ENCODE peak calls at places on chromosomes 6 and 20, in eight cellular contexts. One of them, this sample, is unnamed.

GRCh38 chr6:137013738-137014602 is 30.8 kb downstream of the IL20RA start:
- DNase-seq in stimulated activated CD4-positive, alpha-beta T cell treated with anti-CD3 and anti-CD28 coated beads, TNF-alpha, amount 100 ng/mL, for 24 hours: no peak
- DNase-seq in ascending aorta: no peak
- DNase-seq in lung microvascular endothelial cell: peak
- DNase-seq in HCEC 1CT: peak
- DNase-seq in NCI-H1092 treated with DMSO at 0.1 percent for 48 hours: peak
- DNase-seq in ACHN: peak
- DNase-seq in HT1080: peak
- DNase-seq in this sample: peak

GRCh38 chr6:67190733-67191132 is 1444.3 kb upstream of the ADGRB3 start:
- DNase-seq in stimulated activated CD4-positive, alpha-beta T cell treated with anti-CD3 and anti-CD28 coated beads, TNF-alpha, amount 100 ng/mL, for 24 hours: no peak
- DNase-seq in ACHN: no peak
- DNase-seq in NCI-H1092 treated with DMSO at 0.1 percent for 48 hours: no peak
- DNase-seq in ascending aorta: no peak
- DNase-seq in HCEC 1CT: no peak
- DNase-seq in HT1080: no peak
- DNase-seq in lung microvascular endothelial cell: no peak
- DNase-seq in this sample: no peak

GRCh38 chr6:104599821-104600658 is 259.7 kb downstream of the HACE1 start:
- DNase-seq in lung microvascular endothelial cell: peak
- DNase-seq in NCI-H1092 treated with DMSO at 0.1 percent for 48 hours: no peak
- DNase-seq in ACHN: no peak
- DNase-seq in ascending aorta: no peak
- DNase-seq in HCEC 1CT: no peak
- DNase-seq in stimulated activated CD4-positive, alpha-beta T cell treated with anti-CD3 and anti-CD28 coated beads, TNF-alpha, amount 100 ng/mL, for 24 hours: no peak
- DNase-seq in HT1080: peak
- DNase-seq in this sample: no peak

GRCh38 chr6:38443750-38444149 is 196.0 kb downstream of the BTBD9 start:
- DNase-seq in HT1080: no peak
- DNase-seq in ascending aorta: no peak
- DNase-seq in lung microvascular endothelial cell: peak
- DNase-seq in NCI-H1092 treated with DMSO at 0.1 percent for 48 hours: no peak
- DNase-seq in ACHN: no peak
- DNase-seq in HCEC 1CT: no peak
- DNase-seq in stimulated activated CD4-positive, alpha-beta T cell treated with anti-CD3 and anti-CD28 coated beads, TNF-alpha, amount 100 ng/mL, for 24 hours: no peak
- DNase-seq in this sample: no peak

GRCh38 chr20:8073024-8073832 is 53.7 kb upstream of the TMX4 start:
- DNase-seq in HCEC 1CT: peak
- DNase-seq in lung microvascular endothelial cell: peak
- DNase-seq in stimulated activated CD4-positive, alpha-beta T cell treated with anti-CD3 and anti-CD28 coated beads, TNF-alpha, amount 100 ng/mL, for 24 hours: no peak
- DNase-seq in HT1080: peak
- DNase-seq in ascending aorta: no peak
- DNase-seq in ACHN: no peak
- DNase-seq in NCI-H1092 treated with DMSO at 0.1 percent for 48 hours: no peak
- DNase-seq in this sample: no peak

GRCh38 chr6:32970413-32971244 is 2.2 kb downstream of the BRD2 start:
- DNase-seq in NCI-H1092 treated with DMSO at 0.1 percent for 48 hours: peak
- DNase-seq in lung microvascular endothelial cell: peak
- DNase-seq in HCEC 1CT: peak
- DNase-seq in ascending aorta: peak
- DNase-seq in HT1080: peak
- DNase-seq in stimulated activated CD4-positive, alpha-beta T cell treated with anti-CD3 and anti-CD28 coated beads, TNF-alpha, amount 100 ng/mL, for 24 hours: peak
- DNase-seq in ACHN: peak
- DNase-seq in this sample: peak

GRCh38 chr6:139519571-139520031 is 145.2 kb upstream of the CITED2 start:
- DNase-seq in ascending aorta: no peak
- DNase-seq in NCI-H1092 treated with DMSO at 0.1 percent for 48 hours: no peak
- DNase-seq in HT1080: no peak
- DNase-seq in lung microvascular endothelial cell: no peak
- DNase-seq in stimulated activated CD4-positive, alpha-beta T cell treated with anti-CD3 and anti-CD28 coated beads, TNF-alpha, amount 100 ng/mL, for 24 hours: no peak
- DNase-seq in HCEC 1CT: peak
- DNase-seq in ACHN: no peak
- DNase-seq in this sample: no peak

GRCh38 chr6:150600302-150601017 is 775 bp downstream of the PLEKHG1 start:
- DNase-seq in HCEC 1CT: no peak
- DNase-seq in ACHN: peak
- DNase-seq in HT1080: peak
- DNase-seq in NCI-H1092 treated with DMSO at 0.1 percent for 48 hours: peak
- DNase-seq in ascending aorta: peak
- DNase-seq in lung microvascular endothelial cell: peak
- DNase-seq in stimulated activated CD4-positive, alpha-beta T cell treated with anti-CD3 and anti-CD28 coated beads, TNF-alpha, amount 100 ng/mL, for 24 hours: peak
- DNase-seq in this sample: peak

GRCh38 chr6:18410412-18410811 is 23.3 kb downstream of the RNF144B start:
- DNase-seq in ascending aorta: no peak
- DNase-seq in HT1080: no peak
- DNase-seq in lung microvascular endothelial cell: no peak
- DNase-seq in stimulated activated CD4-positive, alpha-beta T cell treated with anti-CD3 and anti-CD28 coated beads, TNF-alpha, amount 100 ng/mL, for 24 hours: no peak
- DNase-seq in NCI-H1092 treated with DMSO at 0.1 percent for 48 hours: no peak
- DNase-seq in ACHN: no peak
- DNase-seq in HCEC 1CT: no peak
- DNase-seq in this sample: no peak

GRCh38 chr6:136410201-136411027 is 120.8 kb upstream of the BCLAF1 start:
- DNase-seq in ascending aorta: no peak
- DNase-seq in ACHN: no peak
- DNase-seq in NCI-H1092 treated with DMSO at 0.1 percent for 48 hours: no peak
- DNase-seq in HT1080: no peak
- DNase-seq in HCEC 1CT: peak
- DNase-seq in stimulated activated CD4-positive, alpha-beta T cell treated with anti-CD3 and anti-CD28 coated beads, TNF-alpha, amount 100 ng/mL, for 24 hours: no peak
- DNase-seq in lung microvascular endothelial cell: no peak
- DNase-seq in this sample: no peak

GRCh38 chr20:2102585-2103453 is 1.2 kb downstream of the STK35 start:
- DNase-seq in NCI-H1092 treated with DMSO at 0.1 percent for 48 hours: peak
- DNase-seq in lung microvascular endothelial cell: peak
- DNase-seq in stimulated activated CD4-positive, alpha-beta T cell treated with anti-CD3 and anti-CD28 coated beads, TNF-alpha, amount 100 ng/mL, for 24 hours: peak
- DNase-seq in ascending aorta: peak
- DNase-seq in HCEC 1CT: peak
- DNase-seq in ACHN: peak
- DNase-seq in HT1080: peak
- DNase-seq in this sample: peak

GRCh38 chr6:96624957-96625356 is 62.0 kb downstream of the FHL5 start:
- DNase-seq in ACHN: no peak
- DNase-seq in lung microvascular endothelial cell: no peak
- DNase-seq in ascending aorta: no peak
- DNase-seq in HT1080: no peak
- DNase-seq in stimulated activated CD4-positive, alpha-beta T cell treated with anti-CD3 and anti-CD28 coated beads, TNF-alpha, amount 100 ng/mL, for 24 hours: no peak
- DNase-seq in NCI-H1092 treated with DMSO at 0.1 percent for 48 hours: no peak
- DNase-seq in HCEC 1CT: no peak
- DNase-seq in this sample: no peak

GRCh38 chr6:53044071-53044470 is 21.1 kb upstream of the FBXO9 start:
- DNase-seq in HCEC 1CT: peak
- DNase-seq in HT1080: peak
- DNase-seq in NCI-H1092 treated with DMSO at 0.1 percent for 48 hours: no peak
- DNase-seq in stimulated activated CD4-positive, alpha-beta T cell treated with anti-CD3 and anti-CD28 coated beads, TNF-alpha, amount 100 ng/mL, for 24 hours: no peak
- DNase-seq in ACHN: peak
- DNase-seq in ascending aorta: no peak
- DNase-seq in lung microvascular endothelial cell: no peak
- DNase-seq in this sample: no peak

GRCh38 chr6:32163559-32164258 is 686 bp upstream of the EGFL8 start:
- DNase-seq in ACHN: no peak
- DNase-seq in HT1080: no peak
- DNase-seq in NCI-H1092 treated with DMSO at 0.1 percent for 48 hours: no peak
- DNase-seq in lung microvascular endothelial cell: no peak
- DNase-seq in ascending aorta: no peak
- DNase-seq in HCEC 1CT: no peak
- DNase-seq in stimulated activated CD4-positive, alpha-beta T cell treated with anti-CD3 and anti-CD28 coated beads, TNF-alpha, amount 100 ng/mL, for 24 hours: no peak
- DNase-seq in this sample: no peak

GRCh38 chr6:97085772-97086171 is 161.2 kb downstream of the KLHL32 start:
- DNase-seq in ACHN: no peak
- DNase-seq in stimulated activated CD4-positive, alpha-beta T cell treated with anti-CD3 and anti-CD28 coated beads, TNF-alpha, amount 100 ng/mL, for 24 hours: no peak
- DNase-seq in HT1080: peak
- DNase-seq in ascending aorta: no peak
- DNase-seq in NCI-H1092 treated with DMSO at 0.1 percent for 48 hours: no peak
- DNase-seq in HCEC 1CT: no peak
- DNase-seq in lung microvascular endothelial cell: no peak
- DNase-seq in this sample: no peak

GRCh38 chr6:13668291-13668928 is 43.2 kb downstream of the RANBP9 start:
- DNase-seq in ACHN: peak
- DNase-seq in stimulated activated CD4-positive, alpha-beta T cell treated with anti-CD3 and anti-CD28 coated beads, TNF-alpha, amount 100 ng/mL, for 24 hours: no peak
- DNase-seq in ascending aorta: no peak
- DNase-seq in HCEC 1CT: no peak
- DNase-seq in lung microvascular endothelial cell: no peak
- DNase-seq in NCI-H1092 treated with DMSO at 0.1 percent for 48 hours: no peak
- DNase-seq in HT1080: peak
- DNase-seq in this sample: no peak

GRCh38 chr20:49392745-49393144 is 89.7 kb downstream of the KCNB1 start:
- DNase-seq in ACHN: no peak
- DNase-seq in stimulated activated CD4-positive, alpha-beta T cell treated with anti-CD3 and anti-CD28 coated beads, TNF-alpha, amount 100 ng/mL, for 24 hours: no peak
- DNase-seq in lung microvascular endothelial cell: no peak
- DNase-seq in ascending aorta: no peak
- DNase-seq in NCI-H1092 treated with DMSO at 0.1 percent for 48 hours: peak
- DNase-seq in HT1080: no peak
- DNase-seq in HCEC 1CT: no peak
- DNase-seq in this sample: no peak

GRCh38 chr20:11734431-11734830 is 183.3 kb upstream of the BTBD3 start:
- DNase-seq in NCI-H1092 treated with DMSO at 0.1 percent for 48 hours: peak
- DNase-seq in ACHN: no peak
- DNase-seq in HT1080: no peak
- DNase-seq in lung microvascular endothelial cell: no peak
- DNase-seq in ascending aorta: no peak
- DNase-seq in HCEC 1CT: no peak
- DNase-seq in stimulated activated CD4-positive, alpha-beta T cell treated with anti-CD3 and anti-CD28 coated beads, TNF-alpha, amount 100 ng/mL, for 24 hours: no peak
- DNase-seq in this sample: peak

GRCh38 chr6:56199956-56200355 is 47.4 kb downstream of the COL21A1 start:
- DNase-seq in HCEC 1CT: peak
- DNase-seq in NCI-H1092 treated with DMSO at 0.1 percent for 48 hours: no peak
- DNase-seq in lung microvascular endothelial cell: peak
- DNase-seq in stimulated activated CD4-positive, alpha-beta T cell treated with anti-CD3 and anti-CD28 coated beads, TNF-alpha, amount 100 ng/mL, for 24 hours: no peak
- DNase-seq in ACHN: no peak
- DNase-seq in HT1080: peak
- DNase-seq in ascending aorta: no peak
- DNase-seq in this sample: no peak

GRCh38 chr6:56534680-56535419 is 107.8 kb downstream of the DST start:
- DNase-seq in lung microvascular endothelial cell: no peak
- DNase-seq in ascending aorta: no peak
- DNase-seq in stimulated activated CD4-positive, alpha-beta T cell treated with anti-CD3 and anti-CD28 coated beads, TNF-alpha, amount 100 ng/mL, for 24 hours: no peak
- DNase-seq in ACHN: no peak
- DNase-seq in NCI-H1092 treated with DMSO at 0.1 percent for 48 hours: no peak
- DNase-seq in HT1080: no peak
- DNase-seq in HCEC 1CT: no peak
- DNase-seq in this sample: no peak

GRCh38 chr20:44552950-44553908 is 29.1 kb upstream of the PKIG start:
- DNase-seq in stimulated activated CD4-positive, alpha-beta T cell treated with anti-CD3 and anti-CD28 coated beads, TNF-alpha, amount 100 ng/mL, for 24 hours: no peak
- DNase-seq in ascending aorta: no peak
- DNase-seq in ACHN: peak
- DNase-seq in HCEC 1CT: peak
- DNase-seq in NCI-H1092 treated with DMSO at 0.1 percent for 48 hours: no peak
- DNase-seq in lung microvascular endothelial cell: peak
- DNase-seq in HT1080: peak
- DNase-seq in this sample: no peak